ENCODE peak calls at places on chromosomes 12 and 14, in four cellular contexts. One of them, this sample, is unnamed.

GRCh38 chr12:98578821-98579220 is 14.7 kb upstream of the SLC25A3 start:
- DNase-seq in AG10803: no peak
- DNase-seq in HL-60: peak
- DNase-seq in left ventricle myocardium inferior: no peak
- DNase-seq in this sample: no peak

GRCh38 chr12:66683822-66684221 is 4.9 kb upstream of the GRIP1 start:
- DNase-seq in AG10803: no peak
- DNase-seq in HL-60: no peak
- DNase-seq in left ventricle myocardium inferior: no peak
- DNase-seq in this sample: no peak

GRCh38 chr14:36944307-36945010 is 227.9 kb downstream of the SLC25A21 start:
- DNase-seq in left ventricle myocardium inferior: no peak
- DNase-seq in HL-60: no peak
- DNase-seq in AG10803: peak
- DNase-seq in this sample: no peak

GRCh38 chr14:73991097-73991496 is 28.0 kb downstream of the ENTPD5 start:
- DNase-seq in left ventricle myocardium inferior: no peak
- DNase-seq in HL-60: no peak
- DNase-seq in AG10803: no peak
- DNase-seq in this sample: no peak

GRCh38 chr12:15625075-15625474 is 164.1 kb downstream of the EPS8 start:
- DNase-seq in HL-60: no peak
- DNase-seq in AG10803: no peak
- DNase-seq in left ventricle myocardium inferior: no peak
- DNase-seq in this sample: no peak

GRCh38 chr12:116244001-116244400 is 33.5 kb downstream of the MED13L start:
- DNase-seq in left ventricle myocardium inferior: no peak
- DNase-seq in AG10803: no peak
- DNase-seq in HL-60: no peak
- DNase-seq in this sample: no peak

GRCh38 chr14:96516351-96516750 is 14.2 kb downstream of the PAPOLA start:
- DNase-seq in AG10803: no peak
- DNase-seq in left ventricle myocardium inferior: no peak
- DNase-seq in HL-60: no peak
- DNase-seq in this sample: no peak

GRCh38 chr12:25326326-25326725 is 75.6 kb upstream of the KRAS start:
- DNase-seq in left ventricle myocardium inferior: no peak
- DNase-seq in AG10803: no peak
- DNase-seq in HL-60: no peak
- DNase-seq in this sample: no peak

GRCh38 chr12:111413442-111414086 is 7.8 kb downstream of the SH2B3 start:
- DNase-seq in AG10803: peak
- DNase-seq in HL-60: no peak
- DNase-seq in left ventricle myocardium inferior: peak
- DNase-seq in this sample: no peak

GRCh38 chr12:116136340-116136739 is 141.2 kb downstream of the MED13L start:
- DNase-seq in HL-60: no peak
- DNase-seq in left ventricle myocardium inferior: no peak
- DNase-seq in AG10803: peak
- DNase-seq in this sample: no peak

GRCh38 chr12:67884596-67884995 is 104.7 kb upstream of the IFNG-AS1 start:
- DNase-seq in HL-60: no peak
- DNase-seq in AG10803: no peak
- DNase-seq in left ventricle myocardium inferior: no peak
- DNase-seq in this sample: no peak

GRCh38 chr12:52278931-52279682 is 4.7 kb downstream of the KRT86 start:
- DNase-seq in left ventricle myocardium inferior: peak
- DNase-seq in AG10803: peak
- DNase-seq in HL-60: peak
- DNase-seq in this sample: no peak

GRCh38 chr12:3167636-3168035 is 90.5 kb downstream of the TSPAN9 start:
- DNase-seq in HL-60: no peak
- DNase-seq in AG10803: no peak
- DNase-seq in left ventricle myocardium inferior: no peak
- DNase-seq in this sample: no peak

GRCh38 chr12:19834596-19834995 is 395.3 kb downstream of the AEBP2 start:
- DNase-seq in HL-60: no peak
- DNase-seq in AG10803: peak
- DNase-seq in left ventricle myocardium inferior: no peak
- DNase-seq in this sample: no peak

GRCh38 chr12:58818546-58818945 is 101.8 kb downstream of the LRIG3 start:
- DNase-seq in AG10803: no peak
- DNase-seq in left ventricle myocardium inferior: no peak
- DNase-seq in HL-60: no peak
- DNase-seq in this sample: no peak

GRCh38 chr14:101932668-101933067 is 31.7 kb upstream of the DYNC1H1 start:
- DNase-seq in left ventricle myocardium inferior: no peak
- DNase-seq in AG10803: no peak
- DNase-seq in HL-60: no peak
- DNase-seq in this sample: no peak

GRCh38 chr12:913919-914718 is 35.4 kb downstream of the RAD52 start:
- DNase-seq in HL-60: no peak
- DNase-seq in left ventricle myocardium inferior: no peak
- DNase-seq in AG10803: peak
- DNase-seq in this sample: peak

GRCh38 chr14:74135386-74135785 is 50.6 kb downstream of the LIN52 start:
- DNase-seq in HL-60: no peak
- DNase-seq in AG10803: peak
- DNase-seq in left ventricle myocardium inferior: no peak
- DNase-seq in this sample: peak

GRCh38 chr14:71932229-71932951 is at the start of gene RGS6:
- DNase-seq in left ventricle myocardium inferior: peak
- DNase-seq in HL-60: no peak
- DNase-seq in AG10803: no peak
- DNase-seq in this sample: no peak

GRCh38 chr12:100401660-100402059 is 44.8 kb downstream of the SLC17A8 start:
- DNase-seq in AG10803: peak
- DNase-seq in HL-60: no peak
- DNase-seq in left ventricle myocardium inferior: no peak
- DNase-seq in this sample: peak

GRCh38 chr12:85188609-85189008 is 91.4 kb upstream of the ALX1 start:
- DNase-seq in AG10803: no peak
- DNase-seq in left ventricle myocardium inferior: no peak
- DNase-seq in HL-60: no peak
- DNase-seq in this sample: no peak

GRCh38 chr12:92055877-92056276 is 89.8 kb downstream of the BTG1 start:
- DNase-seq in left ventricle myocardium inferior: no peak
- DNase-seq in HL-60: no peak
- DNase-seq in AG10803: no peak
- DNase-seq in this sample: no peak

GRCh38 chr12:24854908-24855307 is 94.0 kb downstream of the BCAT1 start:
- DNase-seq in left ventricle myocardium inferior: no peak
- DNase-seq in AG10803: no peak
- DNase-seq in HL-60: no peak
- DNase-seq in this sample: no peak

GRCh38 chr14:58467575-58467974 is 40.1 kb downstream of the KIAA0586 start:
- DNase-seq in left ventricle myocardium inferior: no peak
- DNase-seq in AG10803: no peak
- DNase-seq in HL-60: no peak
- DNase-seq in this sample: no peak
- TF ChIP-seq CTCF in left ventricle myocardium inferior: no peak
- TF ChIP-seq CTCF in AG10803: no peak
- TF ChIP-seq CTCF in HL-60: no peak
- TF ChIP-seq CTCF in this sample: no peak

GRCh38 chr14:58107947-58108552 is 44.0 kb downstream of the ARMH4 start:
- DNase-seq in HL-60: peak
- DNase-seq in AG10803: peak
- DNase-seq in left ventricle myocardium inferior: no peak
- DNase-seq in this sample: no peak
- TF ChIP-seq CTCF in HL-60: peak
- TF ChIP-seq CTCF in AG10803: peak
- TF ChIP-seq CTCF in left ventricle myocardium inferior: peak
- TF ChIP-seq CTCF in this sample: peak

DNA sequence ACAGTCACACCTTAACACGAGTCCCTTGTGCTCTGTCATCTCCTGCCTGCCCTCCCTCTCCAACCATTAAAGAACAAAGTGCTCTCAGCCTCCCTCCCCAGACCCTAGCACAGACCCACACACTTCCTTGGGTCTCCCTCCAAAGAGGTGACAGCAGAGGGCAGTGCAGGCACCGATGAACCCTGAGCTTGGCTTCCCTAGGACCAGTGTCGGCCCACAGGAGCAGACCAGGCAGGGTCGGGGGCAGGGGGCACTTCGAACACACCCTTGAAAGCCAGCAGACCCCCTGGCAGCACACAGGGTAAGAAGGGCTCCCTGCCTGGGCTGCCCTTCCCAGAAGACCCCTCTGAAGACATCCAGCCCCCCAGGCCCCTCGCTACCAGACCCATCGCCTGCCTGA is 7.0 kb downstream of the CDK2AP1 start:
- DNase-seq in left ventricle myocardium inferior: no peak
- DNase-seq in AG10803: no peak
- DNase-seq in HL-60: no peak
- DNase-seq in this sample: no peak
- TF ChIP-seq CTCF in left ventricle myocardium inferior: peak
- TF ChIP-seq CTCF in AG10803: no peak
- TF ChIP-seq CTCF in HL-60: no peak
- TF ChIP-seq CTCF in this sample: peak

DNA sequence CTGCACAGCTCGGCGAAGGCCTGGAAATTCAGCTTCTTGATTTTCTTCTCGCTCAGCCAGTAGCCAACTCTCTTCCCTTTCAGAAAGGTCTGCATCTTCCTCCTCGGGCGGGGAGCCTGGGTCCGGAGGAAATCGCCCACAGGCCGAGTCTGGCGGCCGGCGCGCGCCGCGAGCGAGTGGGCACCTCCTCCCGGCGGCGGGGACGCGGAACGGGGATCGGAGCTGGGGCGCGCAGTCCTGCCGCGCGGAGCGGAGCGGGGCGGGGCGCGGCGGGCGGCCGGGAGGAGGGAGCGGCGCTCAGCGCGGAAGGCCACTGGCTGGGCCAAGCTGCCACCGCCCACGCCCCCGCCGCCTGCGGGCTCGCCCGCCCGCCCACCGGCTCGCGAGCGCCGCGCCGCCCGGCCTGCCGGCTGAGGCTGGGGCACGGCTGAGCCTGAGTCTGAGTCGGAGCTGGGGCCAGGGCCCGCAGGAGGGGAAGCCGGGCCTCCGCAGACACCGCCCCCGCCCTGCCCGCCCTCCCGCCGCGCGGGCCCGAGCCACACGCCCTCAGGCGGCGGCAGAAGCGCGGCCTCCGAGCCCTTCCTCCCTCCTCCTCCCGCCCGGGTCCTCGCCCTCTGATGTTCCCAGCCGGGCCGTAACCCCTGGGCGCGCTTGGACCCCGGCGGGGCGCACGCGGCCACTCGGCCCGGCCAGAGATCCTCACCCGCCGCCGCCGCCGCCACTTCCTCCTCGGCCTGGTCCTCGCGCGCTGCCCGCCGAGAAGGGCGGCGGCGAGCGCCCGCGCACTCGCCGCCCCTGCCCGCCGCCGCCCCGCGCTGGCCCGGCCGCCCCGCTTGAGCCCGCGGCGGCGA is 431 bp downstream of the ITPK1 start:
- DNase-seq in left ventricle myocardium inferior: peak
- DNase-seq in AG10803: peak
- DNase-seq in HL-60: peak
- DNase-seq in this sample: no peak
- TF ChIP-seq CTCF in left ventricle myocardium inferior: no peak
- TF ChIP-seq CTCF in AG10803: no peak
- TF ChIP-seq CTCF in HL-60: no peak
- TF ChIP-seq CTCF in this sample: peak

DNA sequence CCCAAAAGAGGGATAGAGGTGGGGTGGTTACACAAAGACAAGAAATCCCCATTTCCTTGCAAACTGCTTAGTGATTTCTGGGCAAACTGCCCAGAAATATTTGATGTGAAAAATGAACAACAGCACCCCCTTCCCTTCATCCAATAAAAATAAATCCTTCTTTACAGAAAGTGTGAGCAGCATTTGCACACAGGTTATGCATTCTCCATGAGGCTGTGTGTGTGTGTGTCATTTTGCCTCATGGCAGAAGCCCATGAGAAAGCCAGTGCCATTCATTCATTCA is 17.2 kb upstream of the NRXN3 start:
- DNase-seq in left ventricle myocardium inferior: no peak
- DNase-seq in AG10803: no peak
- DNase-seq in HL-60: no peak
- DNase-seq in this sample: no peak
- TF ChIP-seq CTCF in left ventricle myocardium inferior: no peak
- TF ChIP-seq CTCF in AG10803: no peak
- TF ChIP-seq CTCF in HL-60: no peak
- TF ChIP-seq CTCF in this sample: no peak

GRCh38 chr12:55060470-55060869 is 40.7 kb downstream of the NEUROD4 start:
- DNase-seq in left ventricle myocardium inferior: no peak
- DNase-seq in AG10803: no peak
- DNase-seq in HL-60: peak
- DNase-seq in this sample: no peak
- TF ChIP-seq CTCF in left ventricle myocardium inferior: no peak
- TF ChIP-seq CTCF in AG10803: no peak
- TF ChIP-seq CTCF in HL-60: no peak
- TF ChIP-seq CTCF in this sample: no peak

This sample was measured in AG04449.